ENCODE peak calls at places on chromosomes 16 and 17, in ten cellular contexts. V is esophagus squamous epithelium; A is DMS 273 treated with DMSO at 0.1 percent for 48 hours; W is RWPE1; J is NCI-H748 treated with DMSO at 0.1 percent for 48 hours; N is body of pancreas; T is PC-3; G is amniotic stem cell; L is activated naive CD8-positive, alpha-beta T cell treated with anti-CD3 and anti-CD28 coated beads, Interleukin-2, amount 50 U/mL, for 24 hours; H is left kidney. I is an unnamed sample.

GRCh38 chr17:36937961-36938565 is 788 bp downstream of the LHX1 start:
- DNase-seq in V (no peak), A (no peak), W (no peak), J (no peak), N (peak), T (no peak), G (no peak), L (peak), H (peak), I (peak)

GRCh38 chr17:33521784-33522183 is 228.7 kb upstream of the ASIC2 start:
- DNase-seq in V (no peak), A (no peak), W (peak), J (no peak), N (peak), T (peak), G (no peak), L (no peak), H (peak), I (peak)

GRCh38 chr16:24668481-24669001 is 60.9 kb upstream of the TNRC6A start:
- DNase-seq in V (no peak), A (no peak), W (no peak), J (no peak), N (peak), T (no peak), G (no peak), L (peak), H (no peak), I (peak)

GRCh38 chr16:1941924-1942809 is 832 bp downstream of the MSRB1 start:
- DNase-seq in V (no peak), A (no peak), W (peak), J (no peak), N (peak), T (peak), G (no peak), L (no peak), H (no peak), I (peak)

GRCh38 chr17:60383379-60383778 is 8.6 kb downstream of the USP32 start:
- DNase-seq in V (no peak), A (no peak), W (no peak), J (peak), N (no peak), T (no peak), G (no peak), L (no peak), H (no peak), I (no peak)

GRCh38 chr16:81723098-81723723 is 55.9 kb upstream of the PLCG2 start:
- DNase-seq in V (no peak), A (peak), W (peak), J (peak), N (peak), T (peak), G (peak), L (no peak), H (peak), I (peak)

GRCh38 chr16:88510091-88510719 is 57.1 kb downstream of the ZFPM1 start:
- DNase-seq in V (no peak), A (peak), W (peak), J (no peak), N (no peak), T (no peak), G (no peak), L (no peak), H (peak), I (no peak)

GRCh38 chr16:49993579-49993978 is 31.4 kb upstream of the CNEP1R1 start:
- DNase-seq in V (no peak), A (no peak), W (no peak), J (no peak), N (no peak), T (no peak), G (no peak), L (no peak), H (no peak), I (no peak)

GRCh38 chr16:58034786-58035185 is 9.2 kb downstream of the MMP15 start:
- DNase-seq in V (no peak), A (no peak), W (no peak), J (no peak), N (no peak), T (no peak), G (no peak), L (no peak), H (peak), I (no peak)

GRCh38 chr16:1290032-1290431 is 19.4 kb upstream of the UBE2I start:
- DNase-seq in V (no peak), A (no peak), W (no peak), J (no peak), N (no peak), T (no peak), G (no peak), L (no peak), H (no peak), I (no peak)

GRCh38 chr17:60481604-60482003 is 44.4 kb downstream of the APPBP2 start:
- DNase-seq in V (no peak), A (no peak), W (no peak), J (no peak), N (no peak), T (no peak), G (no peak), L (no peak), H (no peak), I (no peak)

GRCh38 chr16:15404792-15405191 is 9.2 kb downstream of the MPV17L start:
- DNase-seq in V (no peak), A (no peak), W (no peak), J (no peak), N (no peak), T (no peak), G (no peak), L (no peak), H (peak), I (peak)

GRCh38 chr17:6505425-6506142 is 50.8 kb downstream of the PITPNM3 start:
- DNase-seq in V (no peak), A (no peak), W (peak), J (no peak), N (no peak), T (peak), G (no peak), L (no peak), H (no peak), I (peak)

GRCh38 chr17:40534431-40535189 is 30.7 kb downstream of the CCR7 start:
- DNase-seq in V (no peak), A (no peak), W (no peak), J (no peak), N (no peak), T (no peak), G (no peak), L (no peak), H (peak), I (no peak)

GRCh38 chr16:8867483-8868271 is 1.1 kb downstream of the CARHSP1 start:
- DNase-seq in V (no peak), A (no peak), W (no peak), J (peak), N (peak), T (no peak), G (no peak), L (peak), H (peak), I (no peak)

GRCh38 chr17:40561871-40562611 is 3.2 kb downstream of the CCR7 start:
- DNase-seq in V (no peak), A (no peak), W (no peak), J (no peak), N (no peak), T (no peak), G (no peak), L (peak), H (no peak), I (no peak)

GRCh38 chr16:46673320-46674013 is 15.5 kb downstream of the VPS35 start:
- DNase-seq in V (no peak), A (peak), W (peak), J (peak), N (peak), T (peak), G (peak), L (peak), H (peak), I (peak)

GRCh38 chr16:72890587-72890986 is 157.3 kb downstream of the ZFHX3 start:
- DNase-seq in V (no peak), A (no peak), W (no peak), J (no peak), N (no peak), T (no peak), G (no peak), L (no peak), H (no peak), I (no peak)

GRCh38 chr16:47230296-47230695 is 86.6 kb upstream of the NETO2 start:
- DNase-seq in V (no peak), A (no peak), W (no peak), J (no peak), N (no peak), T (no peak), G (no peak), L (no peak), H (no peak), I (no peak)

GRCh38 chr17:80660527-80661198 is 116.0 kb downstream of the RPTOR start:
- DNase-seq in V (no peak), A (no peak), W (no peak), J (no peak), N (no peak), T (no peak), G (no peak), L (no peak), H (no peak), I (no peak)

GRCh38 chr16:30567991-30568638 is 3.4 kb downstream of the ZNF688 start:
- DNase-seq in V (no peak), A (no peak), W (peak), J (no peak), N (no peak), T (peak), G (no peak), L (peak), H (no peak), I (peak)

GRCh38 chr16:49924078-49924477 is 68.2 kb upstream of the ZNF423 start:
- DNase-seq in V (no peak), A (no peak), W (no peak), J (no peak), N (no peak), T (peak), G (no peak), L (no peak), H (no peak), I (no peak)

GRCh38 chr17:38454528-38454927 is 26.3 kb downstream of the ARHGAP23 start:
- DNase-seq in V (peak), A (peak), W (peak), J (no peak), N (peak), T (peak), G (peak), L (no peak), H (no peak), I (peak)

GRCh38 chr16:81612351-81613170 is 166.5 kb upstream of the PLCG2 start:
- DNase-seq in V (no peak), A (no peak), W (no peak), J (no peak), N (no peak), T (no peak), G (no peak), L (no peak), H (no peak), I (no peak)

GRCh38 chr17:17416400-17417360 is 60.1 kb upstream of the MED9 start:
- DNase-seq in V (no peak), A (no peak), W (no peak), J (peak), N (peak), T (peak), G (no peak), L (peak), H (no peak), I (peak)

GRCh38 chr16:49855280-49855821 is 561 bp downstream of the ZNF423 start:
- DNase-seq in V (no peak), A (peak), W (peak), J (peak), N (peak), T (peak), G (peak), L (peak), H (peak), I (peak)

GRCh38 chr16:83031524-83031923 is 404.8 kb downstream of the CDH13 start:
- DNase-seq in V (no peak), A (no peak), W (no peak), J (no peak), N (no peak), T (no peak), G (no peak), L (no peak), H (no peak), I (peak)

GRCh38 chr17:31537558-31537957 is 146.1 kb downstream of the RAB11FIP4 start:
- DNase-seq in V (no peak), A (no peak), W (no peak), J (no peak), N (peak), T (no peak), G (no peak), L (no peak), H (peak), I (peak)

GRCh38 chr17:27578718-27579085 is 52.3 kb upstream of the LGALS9 start:
- DNase-seq in V (no peak), A (no peak), W (no peak), J (no peak), N (peak), T (no peak), G (no peak), L (peak), H (no peak), I (peak)

I was measured in kidney tubule cell.